ENCODE peak calls at places on chromosome 14, in eight cellular contexts. One of them, this sample, is unnamed.

GRCh38 chr14:54554401-54554800 is 12.5 kb upstream of the SAMD4A start:
- DNase-seq in HCT116: no peak
- DNase-seq in Caco-2: no peak
- DNase-seq in transverse colon: no peak
- DNase-seq in uterus: no peak
- DNase-seq in esophagus squamous epithelium: no peak
- DNase-seq in left ventricle myocardium inferior: no peak
- DNase-seq in colonic mucosa: no peak
- DNase-seq in this sample: no peak

GRCh38 chr14:99150236-99150635 is 121.8 kb downstream of the BCL11B start:
- DNase-seq in HCT116: no peak
- DNase-seq in Caco-2: no peak
- DNase-seq in transverse colon: no peak
- DNase-seq in uterus: no peak
- DNase-seq in esophagus squamous epithelium: no peak
- DNase-seq in left ventricle myocardium inferior: no peak
- DNase-seq in colonic mucosa: no peak
- DNase-seq in this sample: no peak

GRCh38 chr14:29926228-29926627 is 1.4 kb downstream of the PRKD1 start:
- DNase-seq in HCT116: no peak
- DNase-seq in Caco-2: no peak
- DNase-seq in transverse colon: no peak
- DNase-seq in uterus: no peak
- DNase-seq in esophagus squamous epithelium: no peak
- DNase-seq in left ventricle myocardium inferior: no peak
- DNase-seq in colonic mucosa: no peak
- DNase-seq in this sample: no peak

GRCh38 chr14:69985456-69985855 is 106.2 kb downstream of the SMOC1 start:
- DNase-seq in HCT116: no peak
- DNase-seq in Caco-2: no peak
- DNase-seq in transverse colon: no peak
- DNase-seq in uterus: no peak
- DNase-seq in esophagus squamous epithelium: no peak
- DNase-seq in left ventricle myocardium inferior: no peak
- DNase-seq in colonic mucosa: no peak
- DNase-seq in this sample: no peak

GRCh38 chr14:68973639-68974038 is 5.5 kb downstream of the ACTN1 start:
- DNase-seq in HCT116: no peak
- DNase-seq in Caco-2: no peak
- DNase-seq in transverse colon: no peak
- DNase-seq in uterus: no peak
- DNase-seq in esophagus squamous epithelium: no peak
- DNase-seq in left ventricle myocardium inferior: no peak
- DNase-seq in colonic mucosa: no peak
- DNase-seq in this sample: no peak

GRCh38 chr14:76280221-76280620 is 95.7 kb upstream of the ESRRB start:
- DNase-seq in HCT116: no peak
- DNase-seq in Caco-2: no peak
- DNase-seq in transverse colon: no peak
- DNase-seq in uterus: no peak
- DNase-seq in esophagus squamous epithelium: no peak
- DNase-seq in left ventricle myocardium inferior: no peak
- DNase-seq in colonic mucosa: no peak
- DNase-seq in this sample: no peak

GRCh38 chr14:27114180-27114579 is 516.3 kb upstream of the NOVA1 start:
- DNase-seq in HCT116: no peak
- DNase-seq in Caco-2: no peak
- DNase-seq in transverse colon: no peak
- DNase-seq in uterus: no peak
- DNase-seq in esophagus squamous epithelium: no peak
- DNase-seq in left ventricle myocardium inferior: no peak
- DNase-seq in colonic mucosa: no peak
- DNase-seq in this sample: no peak

GRCh38 chr14:94673781-94674231 is 61.6 kb downstream of the SERPINA3 start:
- DNase-seq in HCT116: no peak
- DNase-seq in Caco-2: no peak
- DNase-seq in transverse colon: no peak
- DNase-seq in uterus: no peak
- DNase-seq in esophagus squamous epithelium: no peak
- DNase-seq in left ventricle myocardium inferior: no peak
- DNase-seq in colonic mucosa: no peak
- DNase-seq in this sample: no peak

GRCh38 chr14:92356677-92357076 is 33.7 kb downstream of the SLC24A4 start:
- DNase-seq in HCT116: no peak
- DNase-seq in Caco-2: no peak
- DNase-seq in transverse colon: no peak
- DNase-seq in uterus: no peak
- DNase-seq in esophagus squamous epithelium: no peak
- DNase-seq in left ventricle myocardium inferior: no peak
- DNase-seq in colonic mucosa: no peak
- DNase-seq in this sample: no peak

GRCh38 chr14:104423715-104424405 is 155.7 kb upstream of the C14orf180 start:
- DNase-seq in HCT116: no peak
- DNase-seq in Caco-2: no peak
- DNase-seq in transverse colon: no peak
- DNase-seq in uterus: no peak
- DNase-seq in esophagus squamous epithelium: no peak
- DNase-seq in left ventricle myocardium inferior: no peak
- DNase-seq in colonic mucosa: no peak
- DNase-seq in this sample: no peak

GRCh38 chr14:76924363-76925151 is 98.3 kb downstream of the LRRC74A start:
- DNase-seq in HCT116: no peak
- DNase-seq in Caco-2: no peak
- DNase-seq in transverse colon: no peak
- DNase-seq in uterus: no peak
- DNase-seq in esophagus squamous epithelium: no peak
- DNase-seq in left ventricle myocardium inferior: no peak
- DNase-seq in colonic mucosa: no peak
- DNase-seq in this sample: no peak

GRCh38 chr14:96077983-96078686 is 39.0 kb downstream of the C14orf132 start:
- DNase-seq in HCT116: no peak
- DNase-seq in Caco-2: no peak
- DNase-seq in transverse colon: no peak
- DNase-seq in uterus: no peak
- DNase-seq in esophagus squamous epithelium: no peak
- DNase-seq in left ventricle myocardium inferior: no peak
- DNase-seq in colonic mucosa: no peak
- DNase-seq in this sample: no peak

GRCh38 chr14:59352951-59353350 is 112.2 kb downstream of the GPR135 start:
- DNase-seq in HCT116: no peak
- DNase-seq in Caco-2: no peak
- DNase-seq in transverse colon: no peak
- DNase-seq in uterus: no peak
- DNase-seq in esophagus squamous epithelium: no peak
- DNase-seq in left ventricle myocardium inferior: no peak
- DNase-seq in colonic mucosa: no peak
- DNase-seq in this sample: no peak

GRCh38 chr14:101843665-101844064 is 82.2 kb downstream of the PPP2R5C start:
- DNase-seq in HCT116: no peak
- DNase-seq in Caco-2: no peak
- DNase-seq in transverse colon: peak; percentile 44
- DNase-seq in uterus: no peak
- DNase-seq in esophagus squamous epithelium: no peak
- DNase-seq in left ventricle myocardium inferior: no peak
- DNase-seq in colonic mucosa: no peak
- DNase-seq in this sample: no peak

GRCh38 chr14:35347323-35348043 is 55.3 kb downstream of the PSMA6 start:
- DNase-seq in HCT116: no peak
- DNase-seq in Caco-2: peak; percentile 39
- DNase-seq in transverse colon: peak; percentile 55
- DNase-seq in uterus: no peak
- DNase-seq in esophagus squamous epithelium: no peak
- DNase-seq in left ventricle myocardium inferior: no peak
- DNase-seq in colonic mucosa: peak; percentile 60
- DNase-seq in this sample: no peak

GRCh38 chr14:52369305-52369781 is 55.2 kb downstream of the PTGER2 start:
- DNase-seq in HCT116: no peak
- DNase-seq in Caco-2: no peak
- DNase-seq in transverse colon: no peak
- DNase-seq in uterus: no peak
- DNase-seq in esophagus squamous epithelium: no peak
- DNase-seq in left ventricle myocardium inferior: no peak
- DNase-seq in colonic mucosa: no peak
- DNase-seq in this sample: no peak

GRCh38 chr14:28242895-28243294 is 523.7 kb upstream of the FOXG1 start:
- DNase-seq in HCT116: no peak
- DNase-seq in Caco-2: no peak
- DNase-seq in transverse colon: no peak
- DNase-seq in uterus: no peak
- DNase-seq in esophagus squamous epithelium: no peak
- DNase-seq in left ventricle myocardium inferior: no peak
- DNase-seq in colonic mucosa: no peak
- DNase-seq in this sample: no peak

GRCh38 chr14:52124791-52125661 is 56.2 kb upstream of the NID2 start:
- DNase-seq in HCT116: no peak
- DNase-seq in Caco-2: no peak
- DNase-seq in transverse colon: no peak
- DNase-seq in uterus: no peak
- DNase-seq in esophagus squamous epithelium: no peak
- DNase-seq in left ventricle myocardium inferior: no peak
- DNase-seq in colonic mucosa: no peak
- DNase-seq in this sample: no peak

GRCh38 chr14:56463491-56463890 is 116.1 kb upstream of the TMEM260 start:
- DNase-seq in HCT116: no peak
- DNase-seq in Caco-2: no peak
- DNase-seq in transverse colon: no peak
- DNase-seq in uterus: no peak
- DNase-seq in esophagus squamous epithelium: no peak
- DNase-seq in left ventricle myocardium inferior: no peak
- DNase-seq in colonic mucosa: no peak
- DNase-seq in this sample: no peak

DNA sequence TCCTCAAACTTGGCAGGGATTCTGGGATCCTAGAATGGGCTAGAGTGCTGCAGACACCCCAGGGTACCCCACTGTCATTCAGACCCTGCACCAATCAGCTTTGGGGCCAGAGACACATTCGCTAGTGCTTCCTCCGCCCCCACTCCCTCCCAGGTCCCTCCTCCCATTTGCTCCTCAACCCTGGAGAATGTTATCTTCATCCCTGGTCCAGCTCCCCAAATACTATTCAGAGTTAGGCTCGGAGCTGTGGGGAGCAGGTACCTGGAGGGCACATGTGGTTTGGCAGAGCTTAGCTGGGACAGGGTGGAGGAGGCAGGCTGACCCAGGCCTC is 19.4 kb downstream of the VSX2 start:
- DNase-seq in HCT116: no peak
- DNase-seq in Caco-2: no peak
- DNase-seq in transverse colon: no peak
- DNase-seq in uterus: no peak
- DNase-seq in esophagus squamous epithelium: no peak
- DNase-seq in left ventricle myocardium inferior: no peak
- DNase-seq in colonic mucosa: no peak
- DNase-seq in this sample: no peak
- H3K4me3 ChIP-seq in HCT116: no peak overlapping the region
- H3K4me3 ChIP-seq in Caco-2: no peak overlapping the region
- H3K4me3 ChIP-seq in transverse colon: no peak overlapping the region
- H3K4me3 ChIP-seq in uterus: no peak overlapping the region
- H3K4me3 ChIP-seq in esophagus squamous epithelium: peak overlapping the region; percentile 55
- H3K4me3 ChIP-seq in left ventricle myocardium inferior: peak overlapping the region; percentile 88
- H3K4me3 ChIP-seq in colonic mucosa: no peak overlapping the region
- H3K4me3 ChIP-seq in this sample: peak overlapping the region; percentile 46

GRCh38 chr14:105817971-105818711 is 291.8 kb downstream of the TMEM121 start:
- DNase-seq in HCT116: no peak
- DNase-seq in Caco-2: no peak
- DNase-seq in transverse colon: peak; percentile 16
- DNase-seq in uterus: no peak
- DNase-seq in esophagus squamous epithelium: no peak
- DNase-seq in left ventricle myocardium inferior: no peak
- DNase-seq in colonic mucosa: no peak
- DNase-seq in this sample: no peak
- H3K9me3 ChIP-seq in HCT116: no peaks in the 10 kb centered on the region
- H3K9me3 ChIP-seq in Caco-2: no peaks in the 10 kb centered on the region
- H3K9me3 ChIP-seq in transverse colon: no peaks in the 10 kb centered on the region
- H3K9me3 ChIP-seq in uterus: no peaks in the 10 kb centered on the region
- H3K9me3 ChIP-seq in esophagus squamous epithelium: no peaks in the 10 kb centered on the region
- H3K9me3 ChIP-seq in left ventricle myocardium inferior: peaks cover 8% of the 10 kb centered on the region
- H3K9me3 ChIP-seq in colonic mucosa: no peaks in the 10 kb centered on the region
- H3K9me3 ChIP-seq in this sample: no peaks in the 10 kb centered on the region

DNA sequence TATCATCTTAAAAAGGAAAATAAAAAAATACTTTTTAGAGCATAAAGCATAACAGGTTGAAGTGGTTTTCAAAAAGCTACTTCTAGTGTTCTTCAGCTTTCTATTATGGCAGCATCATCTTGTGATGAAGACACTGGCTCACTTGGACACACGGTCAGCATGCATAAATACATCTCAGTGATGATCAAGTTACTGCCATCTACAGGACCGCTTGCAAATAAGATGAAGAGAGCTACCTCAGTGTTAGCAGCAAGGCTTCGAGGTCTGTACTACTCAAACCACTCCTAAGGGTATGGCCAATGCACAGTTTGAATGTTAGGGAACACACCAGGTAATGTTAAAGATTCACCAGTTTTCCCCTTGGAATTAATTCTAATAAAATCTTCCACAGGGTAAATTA is 58.8 kb downstream of the GALC start:
- DNase-seq in HCT116: no peak
- DNase-seq in Caco-2: no peak
- DNase-seq in transverse colon: no peak
- DNase-seq in uterus: no peak
- DNase-seq in esophagus squamous epithelium: no peak
- DNase-seq in left ventricle myocardium inferior: no peak
- DNase-seq in colonic mucosa: no peak
- DNase-seq in this sample: no peak
- TF ChIP-seq CTCF in HCT116: no peak
- TF ChIP-seq CTCF in Caco-2: peak; percentile 10
- TF ChIP-seq CTCF in transverse colon: no peak
- TF ChIP-seq CTCF in uterus: no peak
- TF ChIP-seq CTCF in esophagus squamous epithelium: no peak
- TF ChIP-seq CTCF in left ventricle myocardium inferior: no peak
- TF ChIP-seq CTCF in colonic mucosa: no peak
- TF ChIP-seq CTCF in this sample: no peak

GRCh38 chr14:100193417-100194357 is 34.2 kb upstream of the DEGS2 start:
- DNase-seq in HCT116: no peak
- DNase-seq in Caco-2: peak; percentile 16
- DNase-seq in transverse colon: no peak
- DNase-seq in uterus: no peak
- DNase-seq in esophagus squamous epithelium: no peak
- DNase-seq in left ventricle myocardium inferior: no peak
- DNase-seq in colonic mucosa: no peak
- DNase-seq in this sample: no peak
- H3K4me3 ChIP-seq in HCT116: peak overlapping the region; percentile 26
- H3K4me3 ChIP-seq in Caco-2: peak overlapping the region; percentile 23
- H3K4me3 ChIP-seq in transverse colon: peak overlapping the region; percentile 24
- H3K4me3 ChIP-seq in uterus: peak overlapping the region; percentile 34
- H3K4me3 ChIP-seq in esophagus squamous epithelium: peak overlapping the region; percentile 47
- H3K4me3 ChIP-seq in left ventricle myocardium inferior: peak overlapping the region; percentile 70
- H3K4me3 ChIP-seq in colonic mucosa: peak overlapping the region; percentile 16
- H3K4me3 ChIP-seq in this sample: peak overlapping the region; percentile 45

DNA sequence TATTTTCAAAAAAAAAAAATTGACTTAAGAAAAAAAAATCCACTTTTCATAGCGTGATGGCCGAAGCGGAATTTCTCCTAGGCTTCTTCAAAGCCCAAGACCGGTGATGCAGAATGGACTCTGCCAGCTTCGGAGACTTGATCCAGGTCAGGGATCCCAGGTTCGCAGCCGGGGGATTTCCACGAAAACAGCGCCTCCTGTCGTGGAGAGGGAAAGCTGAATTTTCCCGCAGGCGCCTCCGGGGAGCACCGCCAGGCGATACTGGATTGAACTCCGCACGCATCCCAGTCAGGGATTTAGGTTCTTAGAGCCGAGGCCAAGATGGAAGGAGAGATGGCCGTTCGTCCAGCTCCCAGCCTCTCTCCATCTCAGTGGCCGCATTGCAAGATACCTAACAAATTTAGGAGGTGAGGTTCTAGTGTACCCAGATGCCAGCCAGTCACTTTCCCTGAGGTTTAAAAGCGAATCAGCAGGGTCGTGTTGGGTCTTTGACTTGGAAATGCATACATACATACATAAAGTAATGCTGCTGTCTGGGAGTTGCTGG is 2.2 kb downstream of the TTC6 start:
- DNase-seq in HCT116: no peak
- DNase-seq in Caco-2: no peak
- DNase-seq in transverse colon: peak; percentile 75
- DNase-seq in uterus: no peak
- DNase-seq in esophagus squamous epithelium: no peak
- DNase-seq in left ventricle myocardium inferior: no peak
- DNase-seq in colonic mucosa: peak; percentile 78
- DNase-seq in this sample: peak; percentile 47
- H3K9me3 ChIP-seq in HCT116: no peaks in the 10 kb centered on the region
- H3K9me3 ChIP-seq in Caco-2: no peaks in the 10 kb centered on the region
- H3K9me3 ChIP-seq in transverse colon: no peaks in the 10 kb centered on the region
- H3K9me3 ChIP-seq in uterus: no peaks in the 10 kb centered on the region
- H3K9me3 ChIP-seq in esophagus squamous epithelium: no peaks in the 10 kb centered on the region
- H3K9me3 ChIP-seq in left ventricle myocardium inferior: no peaks in the 10 kb centered on the region
- H3K9me3 ChIP-seq in colonic mucosa: no peaks in the 10 kb centered on the region
- H3K9me3 ChIP-seq in this sample: no peaks in the 10 kb centered on the region

This sample was measured in left lung.